ENCODE peak calls at places on chromosomes 16 and 17, in six cellular contexts. T, B, C, Z, Q and W are unnamed samples.

GRCh38 chr17:39671651-39672521 is 3.6 kb downstream of the PNMT start:
- DNase-seq in T (peak; percentile 63), B (peak; percentile 70), C (no peak), Z (no peak), Q (no peak), W (peak; percentile 51)

GRCh38 chr16:30144017-30144416 is 21.0 kb upstream of the MAPK3 start:
- DNase-seq in T (no peak), B (no peak), C (no peak), Z (no peak), Q (no peak), W (no peak)

GRCh38 chr16:51150894-51151320 is at the start of gene SALL1:
- DNase-seq in T (no peak), B (no peak), C (no peak), Z (no peak), Q (no peak), W (peak; percentile 37)

GRCh38 chr16:3115561-3115960 is 3.2 kb downstream of the ZNF205 start:
- DNase-seq in T (no peak), B (no peak), C (no peak), Z (no peak), Q (no peak), W (no peak)

GRCh38 chr16:1548234-1548633 is 14.8 kb downstream of the TMEM204 start:
- DNase-seq in T (no peak), B (no peak), C (no peak), Z (no peak), Q (no peak), W (no peak)

GRCh38 chr16:72798212-72798611 is 249.7 kb downstream of the ZFHX3 start:
- DNase-seq in T (no peak), B (no peak), C (no peak), Z (no peak), Q (no peak), W (no peak)

GRCh38 chr17:80811181-80812105 is 180.2 kb upstream of the CHMP6 start:
- DNase-seq in T (no peak), B (no peak), C (no peak), Z (no peak), Q (no peak), W (no peak)

GRCh38 chr17:53061446-53061845 is 761.3 kb upstream of the KIF2B start:
- DNase-seq in T (no peak), B (no peak), C (no peak), Z (no peak), Q (no peak), W (no peak)

GRCh38 chr17:63140255-63140654 is 174.2 kb downstream of the TANC2 start:
- DNase-seq in T (no peak), B (peak; percentile 47), C (no peak), Z (no peak), Q (no peak), W (peak; percentile 11)

GRCh38 chr16:82091225-82091624 is 56.2 kb downstream of the HSD17B2 start:
- DNase-seq in T (no peak), B (no peak), C (no peak), Z (no peak), Q (no peak), W (peak; percentile 16)

GRCh38 chr16:89114159-89114981 is 20.7 kb downstream of the ACSF3 start:
- DNase-seq in T (no peak), B (no peak), C (no peak), Z (no peak), Q (no peak), W (peak; percentile 10)